ENCODE peak calls at places on chromosomes 7 and 10, in nine cellular contexts. F is cardiac muscle cell; G is pancreas; O is naive thymus-derived CD4-positive, alpha-beta T cell; D is foreskin keratinocyte; H is fibroblast of lung; U is IMR-90; J is mesenchymal stem cell; K is effector memory CD4-positive, alpha-beta T cell. W is an unnamed sample.

GRCh38 chr7:47578581-47579270 is 3.2 kb downstream of the TNS3 start:
- DNase-seq in F (no peak), G (no peak), O (no peak), D (no peak), H (peak; percentile 72), U (peak; percentile 66), J (peak; percentile 90), K (no peak), W (no peak)

GRCh38 chr7:55957190-55957589 is 5.5 kb downstream of the MRPS17 start:
- DNase-seq in F (no peak), G (no peak), O (no peak), D (no peak), H (no peak), U (no peak), J (no peak), K (no peak), W (no peak)

GRCh38 chr10:46296629-46297275 is 10.0 kb downstream of the ANTXRL start:
- DNase-seq in F (no peak), G (peak; percentile 43), O (no peak), D (no peak), H (no peak), U (no peak), J (no peak), K (no peak), W (peak; percentile 40)

GRCh38 chr10:43355749-43356371 is 15.6 kb upstream of the FXYD4 start:
- DNase-seq in F (no peak), G (no peak), O (no peak), D (peak; percentile 92), H (peak; percentile 67), U (no peak), J (no peak), K (no peak), W (no peak)

GRCh38 chr10:103838851-103839512 is 16.4 kb downstream of the SH3PXD2A start:
- DNase-seq in F (no peak), G (no peak), O (no peak), D (no peak), H (no peak), U (no peak), J (no peak), K (no peak), W (no peak)

GRCh38 chr7:1275685-1276424 is 43.2 kb downstream of the UNCX start:
- DNase-seq in F (no peak), G (no peak), O (no peak), D (no peak), H (peak; percentile 23), U (no peak), J (no peak), K (no peak), W (peak; percentile 26)

GRCh38 chr7:93402944-93403343 is 170.8 kb downstream of the VPS50 start:
- DNase-seq in F (no peak), G (no peak), O (no peak), D (no peak), H (no peak), U (no peak), J (no peak), K (no peak), W (no peak)

GRCh38 chr7:122626785-122627184 is 72.1 kb downstream of the RNF133 start:
- DNase-seq in F (no peak), G (no peak), O (no peak), D (no peak), H (no peak), U (no peak), J (no peak), K (no peak), W (no peak)

GRCh38 chr7:64574481-64575159 is 11.7 kb upstream of the ZNF680 start:
- DNase-seq in F (peak; percentile 17), G (no peak), O (no peak), D (peak; percentile 76), H (peak; percentile 72), U (peak; percentile 38), J (no peak), K (no peak), W (peak; percentile 78)

GRCh38 chr10:69344591-69345244 is 66.4 kb downstream of the HK1 start:
- DNase-seq in F (no peak), G (no peak), O (peak; percentile 35), D (no peak), H (no peak), U (no peak), J (no peak), K (no peak), W (no peak)

GRCh38 chr7:139973091-139973490 is 89.7 kb downstream of the PARP12 start:
- DNase-seq in F (no peak), G (no peak), O (no peak), D (no peak), H (no peak), U (no peak), J (no peak), K (no peak), W (no peak)

GRCh38 chr7:78702770-78703169 is 750.7 kb downstream of the MAGI2 start:
- DNase-seq in F (no peak), G (no peak), O (no peak), D (peak; percentile 71), H (peak; percentile 98), U (peak; percentile 99), J (peak; percentile 78), K (no peak), W (no peak)

GRCh38 chr10:102235598-102235920 is 5.8 kb downstream of the PITX3 start:
- DNase-seq in F (no peak), G (no peak), O (no peak), D (peak; percentile 76), H (peak; percentile 34), U (peak; percentile 28), J (no peak), K (no peak), W (no peak)

GRCh38 chr7:148114807-148115206 is 475.8 kb upstream of the C7orf33 start:
- DNase-seq in F (no peak), G (no peak), O (no peak), D (no peak), H (no peak), U (no peak), J (no peak), K (no peak), W (no peak)

GRCh38 chr7:27478104-27478503 is 184.6 kb downstream of the HIBADH start:
- DNase-seq in F (no peak), G (no peak), O (no peak), D (no peak), H (no peak), U (no peak), J (no peak), K (no peak), W (no peak)

GRCh38 chr10:35696392-35696791 is 54.3 kb upstream of the FZD8 start:
- DNase-seq in F (no peak), G (no peak), O (no peak), D (no peak), H (no peak), U (no peak), J (no peak), K (no peak), W (no peak)

GRCh38 chr7:36962367-36962766 is 238.1 kb upstream of the AOAH start:
- DNase-seq in F (no peak), G (no peak), O (no peak), D (peak; percentile 34), H (peak; percentile 94), U (no peak), J (peak; percentile 42), K (no peak), W (no peak)

GRCh38 chr7:128404826-128405344 is 4.9 kb downstream of the IMPDH1 start:
- DNase-seq in F (no peak), G (no peak), O (no peak), D (peak; percentile 27), H (no peak), U (peak; percentile 5), J (no peak), K (no peak), W (no peak)

GRCh38 chr10:132421377-132422168 is 24.6 kb downstream of the PWWP2B start:
- DNase-seq in F (peak; percentile 84), G (peak; percentile 82), O (no peak), D (peak; percentile 29), H (peak; percentile 40), U (peak; percentile 26), J (peak; percentile 85), K (no peak), W (peak; percentile 74)
- H3K4me1 ChIP-seq in F (peaks cover 37% of the 10 kb centered on the region), G (peaks cover 55% of the 10 kb centered on the region), O (no peaks in the 10 kb centered on the region), D (peaks cover 25% of the 10 kb centered on the region), H (peaks cover 12% of the 10 kb centered on the region), U (peaks cover 9% of the 10 kb centered on the region), J (peaks cover 69% of the 10 kb centered on the region), K (peaks cover 21% of the 10 kb centered on the region), W (peaks cover 8% of the 10 kb centered on the region)

DNA sequence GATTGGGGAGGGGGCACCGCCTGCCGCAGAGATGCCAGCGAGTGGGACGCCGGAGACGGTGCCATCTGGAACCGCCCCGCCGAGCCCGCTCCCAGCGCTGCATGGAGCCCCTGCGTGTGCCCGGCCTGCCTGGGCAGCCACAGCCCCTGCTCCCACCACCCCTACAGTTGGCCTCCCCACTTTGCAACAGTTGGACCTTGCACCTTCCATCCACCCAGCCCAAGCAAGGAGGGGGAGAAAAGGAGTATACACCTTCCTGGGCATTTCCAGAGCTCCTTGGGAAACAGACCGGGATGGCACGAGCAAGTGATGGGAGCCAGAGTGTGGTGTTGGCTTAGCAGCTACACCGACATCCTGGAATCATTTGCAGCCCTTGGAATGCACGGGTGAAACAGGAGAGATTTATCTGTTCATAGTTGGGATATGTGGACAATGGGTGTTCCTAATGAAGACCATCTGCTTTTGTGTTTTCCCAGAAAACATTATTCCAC is 10.5 kb downstream of the EBF3 start:
- DNase-seq in F (no peak), G (no peak), O (no peak), D (no peak), H (no peak), U (no peak), J (no peak), K (no peak), W (no peak)
- H3K4me1 ChIP-seq in F (peaks cover 4% of the 10 kb centered on the region), G (no peaks in the 10 kb centered on the region), O (no peaks in the 10 kb centered on the region), D (no peaks in the 10 kb centered on the region), H (no peaks in the 10 kb centered on the region), U (peaks cover 2% of the 10 kb centered on the region), J (peaks cover 11% of the 10 kb centered on the region), K (no peaks in the 10 kb centered on the region), W (peaks cover 7% of the 10 kb centered on the region)

GRCh38 chr7:5356751-5357119 is 66.9 kb downstream of the TNRC18 start:
- DNase-seq in F (no peak), G (no peak), O (no peak), D (no peak), H (no peak), U (no peak), J (no peak), K (no peak), W (no peak)
- H3K4me1 ChIP-seq in F (peaks cover 27% of the 10 kb centered on the region), G (no peaks in the 10 kb centered on the region), O (no peaks in the 10 kb centered on the region), D (peaks cover 8% of the 10 kb centered on the region), H (peaks cover 7% of the 10 kb centered on the region), U (peaks cover 10% of the 10 kb centered on the region), J (peaks cover 8% of the 10 kb centered on the region), K (no peaks in the 10 kb centered on the region), W (peaks cover 6% of the 10 kb centered on the region)

DNA sequence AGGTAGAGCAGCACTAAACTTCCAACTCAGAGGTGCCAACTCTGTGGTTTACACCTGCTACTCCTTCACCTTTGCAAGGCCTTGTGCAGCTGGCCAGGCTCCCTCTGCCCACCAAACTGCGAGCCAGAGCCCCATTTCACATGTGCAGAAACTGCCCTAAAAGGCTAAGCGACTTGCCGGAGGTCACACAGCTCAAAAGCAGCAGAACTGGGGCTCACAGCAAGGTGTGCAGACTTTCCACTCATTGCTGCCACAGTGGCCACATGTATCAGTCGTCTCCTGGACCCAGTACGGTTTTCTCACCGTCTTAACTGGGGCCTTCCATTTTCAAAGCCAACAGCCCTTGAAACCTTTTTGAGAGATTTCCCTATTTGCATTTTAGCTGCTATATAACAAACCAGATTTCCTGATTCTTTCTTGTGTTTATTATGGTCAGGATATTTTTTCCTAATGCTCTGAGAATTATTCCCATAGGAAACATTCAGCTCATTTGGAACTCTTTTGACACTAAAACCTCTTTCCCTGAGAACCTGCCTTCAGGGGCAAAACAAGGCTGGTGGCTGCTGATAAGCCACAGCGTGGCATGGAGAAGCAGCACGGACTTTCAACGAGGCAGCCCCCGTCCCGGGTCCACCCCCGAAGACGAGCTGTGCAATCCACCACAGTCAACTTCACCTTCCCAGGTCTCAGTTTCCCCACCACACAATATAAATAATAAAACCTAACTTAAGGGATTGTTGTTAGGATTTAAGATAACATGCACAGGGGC is 29.9 kb downstream of the SORBS1 start:
- DNase-seq in F (no peak), G (no peak), O (no peak), D (no peak), H (no peak), U (no peak), J (no peak), K (no peak), W (no peak)
- H3K4me1 ChIP-seq in F (peaks cover 31% of the 10 kb centered on the region), G (no peaks in the 10 kb centered on the region), O (no peaks in the 10 kb centered on the region), D (no peaks in the 10 kb centered on the region), H (no peaks in the 10 kb centered on the region), U (no peaks in the 10 kb centered on the region), J (no peaks in the 10 kb centered on the region), K (no peaks in the 10 kb centered on the region), W (peaks cover 31% of the 10 kb centered on the region)

W was measured in right cardiac atrium.